ENCODE peak calls at places on chromosomes 12 and 14, in ten cellular contexts. K, N, Q, G, I, R, Z, L, W and Y are unnamed samples.

GRCh38 chr12:131375261-131375971 is 335.5 kb upstream of the SFSWAP start:
- DNase-seq in Q (no peak), N (peak; percentile 70), L (no peak), R (no peak), G (no peak), I (no peak), W (no peak), K (peak; percentile 62), Z (no peak), Y (no peak)

GRCh38 chr12:15209782-15210181 is 11.4 kb downstream of the RERG start:
- DNase-seq in I (peak; percentile 67), K (no peak), W (no peak), G (no peak), N (no peak), R (no peak), L (no peak), Z (no peak), Q (no peak), Y (no peak)

GRCh38 chr14:34372766-34373165 is 89.3 kb downstream of the SPTSSA start:
- DNase-seq in I (no peak), W (no peak), K (no peak), N (no peak), Z (no peak), L (no peak), G (no peak), R (no peak), Q (no peak), Y (no peak)

GRCh38 chr12:89875225-89875624 is 166.6 kb upstream of the ATP2B1 start:
- DNase-seq in K (no peak), I (no peak), W (no peak), R (no peak), N (no peak), Z (no peak), G (no peak), Q (no peak), L (no peak), Y (no peak)

GRCh38 chr14:93207468-93208308 is 632 bp downstream of the UBR7 start:
- DNase-seq in G (peak; percentile 75), L (no peak), Q (peak; percentile 49), K (peak; percentile 86), W (peak; percentile 56), I (peak; percentile 48), Z (no peak), N (no peak), R (no peak), Y (no peak)

GRCh38 chr12:111818340-111818739 is 23.7 kb upstream of the MAPKAPK5 start:
- DNase-seq in Z (no peak), G (no peak), N (no peak), R (no peak), L (no peak), K (no peak), Q (no peak), I (no peak), W (no peak), Y (no peak)

GRCh38 chr14:91405241-91405721 is 12.3 kb downstream of the CCDC88C start:
- DNase-seq in W (no peak), I (no peak), G (no peak), R (no peak), N (no peak), Z (no peak), K (no peak), L (no peak), Q (no peak), Y (no peak)

GRCh38 chr12:40106655-40107054 is 774 bp upstream of the SLC2A13 start:
- DNase-seq in W (no peak), N (no peak), Z (no peak), Q (no peak), I (no peak), K (no peak), R (no peak), G (no peak), L (no peak), Y (no peak)

GRCh38 chr12:39620664-39621658 is 1.4 kb upstream of the ABCD2 start:
- DNase-seq in W (peak; percentile 49), R (no peak), K (no peak), Z (no peak), I (no peak), Q (no peak), G (no peak), L (no peak), N (no peak), Y (no peak)

GRCh38 chr14:52660325-52660724 is 35.0 kb downstream of the ERO1A start:
- DNase-seq in L (no peak), K (no peak), Z (no peak), R (no peak), W (no peak), Q (no peak), N (no peak), G (no peak), I (no peak), Y (no peak)

GRCh38 chr12:70840966-70841365 is 79.6 kb downstream of the PTPRR start:
- DNase-seq in L (no peak), G (peak; percentile 10), N (no peak), K (no peak), Q (no peak), I (peak; percentile 11), R (no peak), Z (no peak), W (no peak), Y (no peak)

GRCh38 chr12:57795354-57795753 is 12.8 kb downstream of the TSFM start:
- DNase-seq in L (no peak), Z (no peak), W (no peak), I (no peak), R (no peak), N (no peak), Q (no peak), G (no peak), K (no peak), Y (no peak)

GRCh38 chr14:89445252-89445973 is 28.4 kb upstream of the FOXN3 start:
- DNase-seq in K (no peak), G (no peak), N (no peak), Z (no peak), Q (no peak), W (peak; percentile 36), I (no peak), R (no peak), L (no peak), Y (no peak)

GRCh38 chr14:91947196-91948184 is at the start of gene FBLN5:
- DNase-seq in L (no peak), Z (peak; percentile 88), I (peak; percentile 97), G (peak; percentile 73), R (no peak), N (peak; percentile 88), Q (peak; percentile 24), W (no peak), K (peak; percentile 86), Y (peak; percentile 65)

GRCh38 chr12:13350381-13350780 is 153.9 kb downstream of the EMP1 start:
- DNase-seq in I (no peak), Z (no peak), N (no peak), G (no peak), R (no peak), K (no peak), L (no peak), W (no peak), Q (no peak), Y (no peak)

GRCh38 chr12:18139989-18140596 is 50.1 kb upstream of the RERGL start:
- DNase-seq in W (peak; percentile 68), R (no peak), N (no peak), L (no peak), Z (no peak), K (no peak), G (peak; percentile 23), Q (no peak), I (peak; percentile 38), Y (no peak)

GRCh38 chr12:51389302-51389999 is 1.8 kb downstream of the GALNT6 start:
- DNase-seq in I (no peak), N (no peak), K (no peak), Q (no peak), L (no peak), R (no peak), W (no peak), G (no peak), Z (no peak), Y (no peak)

GRCh38 chr12:88993655-88994054 is 358.6 kb downstream of the DUSP6 start:
- DNase-seq in G (peak; percentile 53), Q (no peak), L (no peak), W (peak; percentile 12), Z (no peak), N (no peak), R (peak; percentile 63), K (no peak), I (peak; percentile 80), Y (no peak)

GRCh38 chr14:95875831-95876768 is 532 bp upstream of the TUNAR start:
- DNase-seq in I (no peak), K (no peak), Q (peak; percentile 20), G (no peak), N (no peak), L (no peak), Z (no peak), W (no peak), R (no peak), Y (no peak)
- TF ChIP-seq CTCF in I (no peak), K (no peak), Q (peak; percentile 21), G (no peak), N (no peak), L (peak; percentile 7), Z (no peak), W (no peak), R (no peak), Y (no peak)

DNA sequence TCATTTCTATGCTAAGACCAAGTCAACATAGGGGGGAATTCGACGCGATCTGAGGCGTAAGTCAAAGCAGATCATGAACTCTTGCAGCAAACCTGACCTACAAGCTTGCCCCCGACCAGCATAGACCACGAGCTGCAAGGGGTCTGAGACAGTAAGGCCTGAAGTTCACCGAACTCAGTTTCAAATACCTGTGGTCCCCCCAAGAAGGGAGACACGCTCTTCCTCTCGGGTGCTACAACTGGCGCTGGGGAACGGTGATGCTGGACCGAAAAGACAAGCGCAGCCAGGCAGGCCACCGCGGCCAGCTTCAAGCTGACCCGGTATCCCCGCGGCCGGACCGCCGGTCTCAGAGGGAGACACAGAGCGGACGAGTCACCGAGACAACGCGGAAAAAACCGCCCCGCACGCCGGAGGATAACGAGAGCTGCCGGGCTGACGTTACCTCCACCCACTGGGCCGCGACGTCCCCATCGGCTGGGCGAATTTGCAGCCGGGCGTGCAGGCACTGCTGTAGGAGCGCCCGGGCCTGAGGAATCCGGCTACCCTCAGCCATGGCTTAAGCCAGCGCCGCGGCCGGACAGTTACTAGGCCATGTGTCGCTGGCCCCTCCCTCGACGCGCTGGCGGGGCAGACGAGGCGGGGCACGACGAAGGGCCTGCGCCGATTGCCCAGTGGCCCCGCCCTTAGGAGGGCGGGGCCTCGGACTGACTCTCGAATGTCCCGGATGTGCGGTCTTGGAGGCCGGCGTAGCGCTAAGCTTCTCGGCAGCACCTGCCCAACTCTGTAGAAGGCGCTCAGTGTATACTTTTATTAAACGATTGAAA is at the start of gene DTD2:
- DNase-seq in W (peak; percentile 97), G (peak; percentile 98), R (peak; percentile 90), K (peak; percentile 97), Z (peak; percentile 97), I (peak; percentile 91), N (peak; percentile 94), Q (peak; percentile 90), L (peak; percentile 95), Y (peak; percentile 86)
- TF ChIP-seq CTCF in W (peak; percentile 50), G (no peak), R (no peak), K (no peak), Z (no peak), I (no peak), N (no peak), Q (no peak), L (peak; percentile 47), Y (no peak)

GRCh38 chr12:92502417-92503028 is 200.3 kb upstream of the PLEKHG7 start:
- DNase-seq in N (no peak), W (peak; percentile 69), G (peak; percentile 12), K (no peak), Z (no peak), R (no peak), Q (no peak), I (no peak), L (no peak), Y (no peak)
- TF ChIP-seq CTCF in N (no peak), W (peak; percentile 68), G (peak; percentile 26), K (no peak), Z (peak; percentile 35), R (peak; percentile 11), Q (no peak), I (no peak), L (peak; percentile 30), Y (no peak)

GRCh38 chr12:6072302-6072752 is 52.1 kb downstream of the VWF start:
- DNase-seq in Z (no peak), G (no peak), Q (no peak), I (peak; percentile 75), W (no peak), L (no peak), R (no peak), K (no peak), N (no peak), Y (no peak)
- TF ChIP-seq CTCF in Z (peak; percentile 11), G (no peak), Q (no peak), I (peak; percentile 41), W (no peak), L (peak; percentile 62), R (peak; percentile 9), K (peak; percentile 35), N (no peak), Y (no peak)